ENCODE peak calls at places on chromosomes 5 and 9, in seven cellular contexts. J is fibroblast of the aortic adventitia; M is breast epithelium; Y is osteocyte; S is fibroblast of pulmonary artery; N is stimulated activated CD8-positive, alpha-beta memory T cell treated with anti-CD3 and anti-CD28 coated beads, Interleukin-7, amount 100 ng/mL, for 48 hours; H is LHCN-M2. U is an unnamed sample.

GRCh38 chr9:11915699-11916098 is 777.5 kb upstream of the TYRP1 start:
- DNase-seq in Y (no peak), S (no peak), M (no peak), J (no peak), H (no peak), N (no peak), U (no peak)

GRCh38 chr5:10144040-10144439 is 105.6 kb downstream of the ATPSCKMT start:
- DNase-seq in S (no peak), Y (no peak), J (no peak), N (no peak), M (no peak), H (no peak), U (no peak)

GRCh38 chr5:6427689-6428088 is 21.0 kb upstream of the UBE2QL1 start:
- DNase-seq in M (no peak), J (no peak), H (no peak), S (no peak), Y (no peak), N (no peak), U (no peak)

GRCh38 chr9:5269249-5269715 is 35.2 kb downstream of the RLN2 start:
- DNase-seq in Y (no peak), S (peak), H (peak), N (no peak), J (peak), M (no peak), U (peak)

GRCh38 chr9:136403915-136404800 is 4.2 kb upstream of the SNAPC4 start:
- DNase-seq in N (no peak), M (no peak), S (no peak), H (no peak), J (no peak), Y (no peak), U (no peak)

GRCh38 chr9:133274236-133275104 is 531 bp downstream of the ABO start:
- DNase-seq in Y (peak), N (no peak), J (no peak), H (no peak), M (no peak), S (no peak), U (no peak)

GRCh38 chr5:76582252-76583162 is 40.7 kb downstream of the F2RL2 start:
- DNase-seq in S (peak), N (peak), M (no peak), H (peak), Y (no peak), J (peak), U (no peak)

GRCh38 chr5:77322406-77322805 is 111.9 kb downstream of the PDE8B start:
- DNase-seq in S (no peak), N (no peak), H (no peak), Y (no peak), J (no peak), M (no peak), U (no peak)

GRCh38 chr5:96517294-96517693 is 84.2 kb upstream of the PCSK1 start:
- DNase-seq in M (no peak), N (no peak), Y (no peak), S (peak), H (peak), J (peak), U (peak)

GRCh38 chr5:124963236-124963929 is 216.9 kb upstream of the ZNF608 start:
- DNase-seq in J (peak), S (peak), Y (no peak), N (no peak), M (no peak), H (peak), U (peak)

GRCh38 chr9:136901516-136902258 is 15.4 kb downstream of the TRAF2 start:
- DNase-seq in J (peak), M (no peak), Y (no peak), S (peak), N (peak), H (peak), U (peak)

GRCh38 chr5:60586307-60586901 is 113.6 kb downstream of the DEPDC1B start:
- DNase-seq in Y (no peak), S (peak), M (no peak), N (no peak), J (peak), H (peak), U (peak)

GRCh38 chr9:125431741-125432271 is 170.2 kb downstream of the GAPVD1 start:
- DNase-seq in N (no peak), S (no peak), M (no peak), J (no peak), H (no peak), Y (no peak), U (no peak)

GRCh38 chr5:130710596-130710995 is 454.5 kb downstream of the HINT1 start:
- DNase-seq in H (peak), N (no peak), S (peak), Y (no peak), M (no peak), J (peak), U (peak)

GRCh38 chr9:19241728-19242127 is 11.2 kb downstream of the DENND4C start:
- DNase-seq in N (no peak), S (no peak), J (no peak), Y (no peak), M (no peak), H (no peak), U (no peak)

GRCh38 chr9:129549139-129549538 is 71.8 kb downstream of the C9orf50 start:
- DNase-seq in S (no peak), N (no peak), M (no peak), J (peak), H (no peak), Y (no peak), U (no peak)

GRCh38 chr5:154895606-154896561 is 37.5 kb downstream of the CNOT8 start:
- DNase-seq in M (no peak), S (no peak), N (no peak), Y (no peak), J (no peak), H (no peak), U (no peak)

U was measured in HCEC 1CT.